ENCODE peak calls at places on chromosomes 12 and 14, in four cellular contexts. V is heart right ventricle, T is sigmoid colon, Y is ovary. W is an unnamed sample.

GRCh38 chr14:88868558-88869159 is 44.2 kb downstream of the TTC8 start:
- DNase-seq in Y (no peak), T (no peak), V (no peak), W (no peak)

GRCh38 chr12:124592050-124592449 is 24.6 kb upstream of the NCOR2 start:
- DNase-seq in T (no peak), Y (peak), V (no peak), W (no peak)

GRCh38 chr12:100279612-100280244 is 12.8 kb downstream of the SCYL2 start:
- DNase-seq in T (no peak), Y (no peak), V (no peak), W (no peak)

GRCh38 chr14:81219821-81220487 is 805 bp downstream of the GTF2A1 start:
- DNase-seq in V (peak), T (no peak), Y (peak), W (no peak)

GRCh38 chr14:91872517-91873470 is 5.5 kb upstream of the TC2N start:
- DNase-seq in T (peak), V (peak), Y (no peak), W (peak)

GRCh38 chr14:103140316-103141109 is 17.3 kb downstream of the TNFAIP2 start:
- DNase-seq in T (no peak), Y (no peak), V (no peak), W (no peak)

GRCh38 chr14:98103705-98104104 is 1168.3 kb downstream of the BCL11B start:
- DNase-seq in V (no peak), Y (no peak), T (no peak), W (no peak)

GRCh38 chr12:110874781-110875180 is 28.0 kb downstream of the CCDC63 start:
- DNase-seq in V (no peak), T (no peak), Y (no peak), W (no peak)

GRCh38 chr14:78254911-78255431 is 84.8 kb downstream of the NRXN3 start:
- DNase-seq in Y (no peak), T (no peak), V (no peak), W (no peak)

GRCh38 chr12:74111688-74112360 is 425.8 kb upstream of the ATXN7L3B start:
- DNase-seq in Y (no peak), T (no peak), V (no peak), W (no peak)

GRCh38 chr12:10143205-10143604 is 13.2 kb upstream of the CLEC7A start:
- DNase-seq in Y (no peak), V (no peak), T (no peak), W (no peak)

GRCh38 chr12:121144416-121144914 is 11.8 kb downstream of the P2RX7 start:
- DNase-seq in Y (no peak), V (no peak), T (no peak), W (no peak)

GRCh38 chr12:48336564-48336963 is 14.2 kb downstream of the ZNF641 start:
- DNase-seq in Y (no peak), T (no peak), V (no peak), W (no peak)

GRCh38 chr14:60651936-60652673 is 2.8 kb upstream of the SIX1 start:
- DNase-seq in Y (no peak), T (no peak), V (no peak), W (no peak)

GRCh38 chr14:96624661-96625435 is 122.7 kb downstream of the PAPOLA start:
- DNase-seq in V (no peak), T (no peak), Y (no peak), W (no peak)

GRCh38 chr12:107459649-107460048 is 225.9 kb upstream of the PWP1 start:
- DNase-seq in T (no peak), V (no peak), Y (no peak), W (no peak)

GRCh38 chr12:57223191-57224165 is 6.0 kb upstream of the SHMT2 start:
- DNase-seq in Y (no peak), T (no peak), V (no peak), W (no peak)

GRCh38 chr12:85036241-85036707 is at the start of the genes LRRIQ1 and TSPAN19:
- DNase-seq in T (peak), V (peak), Y (peak), W (no peak)

GRCh38 chr14:85093631-85094330 is 436.2 kb upstream of the FLRT2 start:
- DNase-seq in T (no peak), Y (no peak), V (no peak), W (no peak)

GRCh38 chr14:65421201-65421981 is 8.9 kb downstream of the FUT8 start:
- DNase-seq in T (no peak), V (no peak), Y (no peak), W (no peak)

GRCh38 chr14:94575730-94576585 is 5.3 kb upstream of the SERPINA5 start:
- DNase-seq in V (no peak), T (no peak), Y (no peak), W (no peak)

GRCh38 chr12:117134059-117134458 is 34.8 kb upstream of the TESC start:
- DNase-seq in Y (no peak), V (no peak), T (no peak), W (no peak)

GRCh38 chr14:92925446-92925845 is 2.5 kb downstream of the CHGA start:
- DNase-seq in Y (no peak), V (no peak), T (no peak), W (no peak)

GRCh38 chr14:69999246-69999645 is 120.0 kb downstream of the SMOC1 start:
- DNase-seq in T (no peak), Y (no peak), V (no peak), W (no peak)

GRCh38 chr14:72516936-72517408 is 376.9 kb downstream of the DPF3 start:
- DNase-seq in V (peak), T (no peak), Y (peak), W (no peak)

GRCh38 chr12:63294327-63294632 is 143.3 kb upstream of the AVPR1A start:
- DNase-seq in Y (no peak), T (no peak), V (no peak), W (no peak)

GRCh38 chr12:125744201-125744600 is 679.0 kb downstream of the AACS start:
- DNase-seq in T (no peak), Y (no peak), V (no peak), W (no peak)

GRCh38 chr14:36647827-36648753 is 13.6 kb upstream of the PAX9 start:
- DNase-seq in Y (no peak), T (no peak), V (no peak), W (no peak)

DNA sequence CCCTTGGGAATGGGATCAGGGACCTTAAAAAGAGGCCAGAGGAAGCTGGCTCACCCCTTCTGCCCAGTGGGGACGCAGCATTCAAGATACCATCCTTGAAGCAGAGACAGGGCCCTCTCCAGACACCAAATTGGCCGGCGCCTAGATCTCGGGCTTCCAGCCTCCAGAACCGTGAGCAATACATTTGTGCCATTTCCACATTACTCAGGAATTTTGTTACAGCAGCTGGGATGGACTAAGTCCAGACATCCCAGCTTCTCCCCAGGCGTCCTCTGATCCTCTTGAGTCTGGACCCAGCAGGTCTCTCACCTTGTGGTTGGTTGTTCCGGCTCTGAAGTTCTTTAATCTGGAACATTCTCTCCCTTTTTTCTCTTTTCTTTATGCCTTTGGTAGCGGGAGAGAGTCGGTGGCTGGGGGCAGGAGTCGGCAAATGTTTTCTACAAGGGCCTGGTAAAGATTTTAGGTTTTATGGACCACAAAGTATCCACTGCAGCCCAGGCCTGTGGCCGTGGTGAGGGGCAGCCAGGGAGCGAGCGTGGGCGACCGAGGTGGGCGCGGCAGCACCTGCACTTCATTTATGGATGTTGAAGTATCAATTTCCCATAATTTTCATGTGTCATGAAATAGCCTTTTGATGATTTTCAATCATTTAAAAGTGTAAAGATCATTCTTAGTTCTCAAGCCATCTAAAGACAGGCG is 4.8 kb downstream of the CEP170B start:
- DNase-seq in Y (no peak), T (no peak), V (no peak), W (no peak)
- H3K27ac ChIP-seq in Y (no peak), T (no peak), V (no peak), W (no peak)

GRCh38 chr12:53200458-53201169 is 6.4 kb downstream of the ITGB7 start:
- DNase-seq in V (no peak), T (peak), Y (no peak), W (no peak)
- H3K4me3 ChIP-seq in V (no peak), T (no peak), Y (no peak), W (no peak)

GRCh38 chr12:104336115-104336514 is 32.6 kb downstream of the EID3 start:
- DNase-seq in Y (no peak), V (no peak), T (no peak), W (no peak)
- H3K27ac ChIP-seq in Y (no peak), V (no peak), T (no peak), W (no peak)

GRCh38 chr14:99747167-99747566 is 46.0 kb upstream of the EML1 start:
- DNase-seq in Y (no peak), V (no peak), T (no peak), W (no peak)
- H3K4me3 ChIP-seq in Y (no peak), V (no peak), T (no peak), W (no peak)

DNA sequence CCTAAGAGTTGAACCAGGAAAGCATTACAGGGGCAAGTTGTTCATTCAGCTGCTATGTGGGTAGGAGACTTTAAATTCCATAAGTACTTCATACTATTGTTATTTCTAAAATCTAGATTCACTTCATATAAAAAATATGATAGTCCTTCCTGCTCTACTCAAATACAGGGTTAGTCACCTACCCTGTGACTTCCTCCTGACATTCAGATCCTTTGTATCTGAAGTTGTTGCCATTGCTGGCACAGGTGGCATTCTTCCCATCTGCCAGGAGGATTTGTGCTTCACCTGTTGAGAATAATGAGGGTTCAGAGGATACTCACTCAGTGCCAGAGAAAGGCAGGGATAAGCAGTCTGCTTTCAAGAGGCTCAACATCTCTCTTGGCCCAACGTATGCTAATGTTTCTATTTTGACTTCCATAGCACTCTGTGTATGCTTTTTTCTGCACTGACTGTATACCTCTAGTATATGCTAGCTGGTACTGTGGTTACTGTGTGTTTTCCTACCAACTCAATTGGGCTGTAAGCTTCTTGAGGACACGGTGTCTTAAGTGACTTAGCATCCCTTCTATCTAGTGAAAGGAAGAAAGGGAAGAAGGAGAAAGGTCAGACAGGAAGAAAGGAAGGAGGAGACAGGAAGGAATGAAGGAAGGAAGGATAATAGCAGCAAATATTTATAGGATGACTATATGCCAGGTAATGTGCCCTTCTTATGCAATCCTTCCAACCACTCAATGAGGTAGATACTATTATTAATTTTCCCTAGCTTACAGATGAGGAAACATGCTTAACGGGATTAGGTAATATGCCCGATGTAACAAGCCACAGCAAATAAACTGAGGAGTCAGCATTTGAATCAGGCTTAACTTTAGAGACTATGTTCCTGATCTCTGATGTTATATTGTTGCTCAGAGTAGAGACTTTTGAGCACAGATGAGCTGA is 38.5 kb upstream of the FGF6 start:
- DNase-seq in T (no peak), V (no peak), Y (no peak), W (no peak)
- H3K27ac ChIP-seq in T (no peak), V (no peak), Y (no peak), W (no peak)

GRCh38 chr14:74572829-74573360 is 39.1 kb downstream of the LTBP2 start:
- DNase-seq in T (no peak), Y (no peak), V (no peak), W (no peak)
- H3K4me3 ChIP-seq in T (peak), Y (peak), V (no peak), W (peak)

GRCh38 chr12:122528582-122528981 is 1.5 kb downstream of the KNTC1 start:
- DNase-seq in T (no peak), Y (no peak), V (no peak), W (no peak)

GRCh38 chr12:122533841-122534240 is 6.8 kb downstream of the KNTC1 start:
- DNase-seq in Y (no peak), T (no peak), V (no peak), W (no peak)

GRCh38 chr12:122526683-122527477 is at the start of the genes KNTC1 and RSRC2:
- DNase-seq in T (peak), Y (peak), V (peak), W (peak)

GRCh38 chr12:122527478-122527944 is 462 bp downstream of the KNTC1 start:
- DNase-seq in T (no peak), Y (no peak), V (no peak), W (no peak)

GRCh38 chr12:122528992-122529391 is 1.9 kb downstream of the KNTC1 start:
- DNase-seq in V (no peak), T (no peak), Y (no peak), W (no peak)
- H3K27ac ChIP-seq in V (no peak), T (no peak), Y (no peak), W (no peak)

GRCh38 chr12:92105676-92106075 is 40.0 kb downstream of the BTG1 start:
- DNase-seq in T (no peak), V (no peak), Y (no peak), W (no peak)
- H3K4me3 ChIP-seq in T (no peak), V (no peak), Y (no peak), W (no peak)

GRCh38 chr12:6226701-6227096 is 26.5 kb downstream of the CD9 start:
- DNase-seq in V (peak), Y (peak), T (peak), W (no peak)
- H3K27ac ChIP-seq in V (peak), Y (peak), T (peak), W (peak)

GRCh38 chr12:77060883-77061240 is 4.5 kb downstream of the E2F7 start:
- DNase-seq in T (no peak), Y (no peak), V (no peak), W (no peak)
- H3K4me3 ChIP-seq in T (no peak), Y (no peak), V (no peak), W (no peak)

W was measured in thoracic aorta.